ENCODE peak calls at places on chromosomes 7 and 10, in seven cellular contexts. I is colonic mucosa; C is activated naive CD4-positive, alpha-beta T cell treated with Interleukin-2 at 50 U/mL for 16 hours; J is HT1080; V is stimulated activated CD4-positive, alpha-beta T cell treated with anti-CD3 and anti-CD28 coated beads, Interleukin-2, amount 100 ng/mL, for 48 hours; X is HL-60; H is naive thymus-derived CD8-positive, alpha-beta T cell. F is an unnamed sample.

GRCh38 chr10:97584060-97584797 is at the start of gene HOGA1:
- DNase-seq in X (no peak), C (no peak), H (no peak), I (peak; percentile 32), V (no peak), J (peak; percentile 85), F (peak; percentile 100)

GRCh38 chr7:28419717-28420116 is 7.4 kb downstream of the CREB5 start:
- DNase-seq in V (no peak), I (no peak), J (peak; percentile 26), X (no peak), C (no peak), H (no peak), F (no peak)

GRCh38 chr10:74912182-74912581 is 85.8 kb downstream of the KAT6B start:
- DNase-seq in J (no peak), V (no peak), H (no peak), C (no peak), I (no peak), X (no peak), F (no peak)

GRCh38 chr10:125661418-125661941 is 21.5 kb downstream of the TEX36 start:
- DNase-seq in C (no peak), J (no peak), X (no peak), H (no peak), I (no peak), V (no peak), F (no peak)

GRCh38 chr10:81026597-81026996 is 488.9 kb downstream of the SH2D4B start:
- DNase-seq in C (no peak), H (no peak), I (no peak), X (no peak), V (no peak), J (peak; percentile 57), F (no peak)

GRCh38 chr10:68088744-68089143 is 13.7 kb upstream of the HERC4 start:
- DNase-seq in V (no peak), I (no peak), X (no peak), C (no peak), H (no peak), J (no peak), F (no peak)

GRCh38 chr10:116985611-116986010 is 19.4 kb downstream of the SHTN1 start:
- DNase-seq in J (peak; percentile 30), H (no peak), I (no peak), C (no peak), X (no peak), V (no peak), F (no peak)

GRCh38 chr7:101590663-101591435 is 38.2 kb downstream of the MYL10 start:
- DNase-seq in H (no peak), I (peak; percentile 11), C (no peak), V (no peak), X (no peak), J (no peak), F (no peak)

GRCh38 chr7:28885771-28886170 is 72.4 kb downstream of the TRIL start:
- DNase-seq in V (no peak), H (no peak), X (no peak), I (no peak), J (no peak), C (no peak), F (no peak)

GRCh38 chr7:103630318-103630717 is 184.3 kb upstream of the SLC26A5 start:
- DNase-seq in C (no peak), V (no peak), J (peak; percentile 6), I (no peak), H (no peak), X (no peak), F (no peak)

GRCh38 chr10:29375888-29376287 is 87.0 kb downstream of the LYZL1 start:
- DNase-seq in I (no peak), X (no peak), C (no peak), J (no peak), H (no peak), V (no peak), F (no peak)

GRCh38 chr10:2839081-2839725 is 228.1 kb upstream of the PFKP start:
- DNase-seq in I (peak; percentile 44), H (no peak), J (peak; percentile 24), X (no peak), C (peak; percentile 12), V (peak; percentile 32), F (peak; percentile 11)